ENCODE peak calls at places on chromosome 1, in five cellular contexts. P is naive thymus-derived CD8-positive, alpha-beta T cell; Y is AG04450; G is pons; R is stimulated activated naive CD8-positive, alpha-beta T cell treated with anti-CD3 and anti-CD28 coated beads, Interleukin-15, amount 100 ng/mL, for 72 hours. T is an unnamed sample.

GRCh38 chr1:229164338-229164737 is 106.6 kb upstream of the RAB4A start:
- DNase-seq in P (no peak), Y (no peak), G (no peak), R (no peak), T (no peak)

GRCh38 chr1:235105051-235106043 is 23.3 kb downstream of the TOMM20 start:
- DNase-seq in P (no peak), Y (no peak), G (no peak), R (no peak), T (no peak)

GRCh38 chr1:233790662-233791371 is 113.7 kb upstream of the SLC35F3 start:
- DNase-seq in P (no peak), Y (peak), G (peak), R (peak), T (no peak)

GRCh38 chr1:223143760-223144248 is 756 bp upstream of the TLR5 start:
- DNase-seq in P (peak), Y (no peak), G (peak), R (peak), T (peak)

GRCh38 chr1:94855307-94855700 is 35.1 kb downstream of the SLC44A3 start:
- DNase-seq in P (no peak), Y (no peak), G (no peak), R (no peak), T (no peak)

GRCh38 chr1:234969011-234969441 is 159.6 kb downstream of the TOMM20 start:
- DNase-seq in P (no peak), Y (no peak), G (no peak), R (no peak), T (no peak)

GRCh38 chr1:89957063-89957462 is 37.8 kb upstream of the ZNF326 start:
- DNase-seq in P (no peak), Y (no peak), G (no peak), R (peak), T (no peak)

GRCh38 chr1:233945573-233945972 is 41.1 kb downstream of the SLC35F3 start:
- DNase-seq in P (no peak), Y (no peak), G (no peak), R (no peak), T (no peak)

GRCh38 chr1:24393892-24394291 is 19.7 kb downstream of the STPG1 start:
- DNase-seq in P (no peak), Y (no peak), G (no peak), R (no peak), T (peak)

GRCh38 chr1:50681931-50682330 is 258.7 kb upstream of the DMRTA2 start:
- DNase-seq in P (no peak), Y (no peak), G (no peak), R (no peak), T (no peak)

GRCh38 chr1:231315887-231316286 is 21.8 kb downstream of the EXOC8 start:
- DNase-seq in P (no peak), Y (no peak), G (no peak), R (peak), T (no peak)

GRCh38 chr1:89692601-89693503 is 59.9 kb downstream of the LRRC8C start:
- DNase-seq in P (no peak), Y (peak), G (peak), R (no peak), T (no peak)

GRCh38 chr1:17700981-17701870 is 53.9 kb upstream of the ACTL8 start:
- DNase-seq in P (no peak), Y (no peak), G (no peak), R (no peak), T (no peak)

GRCh38 chr1:117652421-117652820 is 46.6 kb downstream of the TENT5C start:
- DNase-seq in P (no peak), Y (no peak), G (no peak), R (no peak), T (no peak)